ENCODE peak calls at places on chromosomes 6 and 20, in six cellular contexts. One of them, this sample, is unnamed.

GRCh38 chr6:137316626-137317025 is 97.4 kb upstream of the IFNGR1 start:
- DNase-seq in neural progenitor cell: no peak
- DNase-seq in activated CD4-positive, alpha-beta T cell treated with anti-CD3 and anti-CD28 coated beads, Interleukin-2, amount 50 U/mL, for 1 hour: no peak
- DNase-seq in effector memory CD8-positive, alpha-beta T cell: no peak
- DNase-seq in AML-193: peak
- DNase-seq in NCI-H510A: no peak
- DNase-seq in this sample: no peak

GRCh38 chr6:95176322-95176721 is 401.0 kb upstream of the MANEA start:
- DNase-seq in neural progenitor cell: no peak
- DNase-seq in activated CD4-positive, alpha-beta T cell treated with anti-CD3 and anti-CD28 coated beads, Interleukin-2, amount 50 U/mL, for 1 hour: no peak
- DNase-seq in effector memory CD8-positive, alpha-beta T cell: no peak
- DNase-seq in AML-193: no peak
- DNase-seq in NCI-H510A: no peak
- DNase-seq in this sample: no peak

GRCh38 chr6:158941246-158941645 is 58.8 kb downstream of the RSPH3 start:
- DNase-seq in neural progenitor cell: no peak
- DNase-seq in activated CD4-positive, alpha-beta T cell treated with anti-CD3 and anti-CD28 coated beads, Interleukin-2, amount 50 U/mL, for 1 hour: no peak
- DNase-seq in effector memory CD8-positive, alpha-beta T cell: no peak
- DNase-seq in AML-193: no peak
- DNase-seq in NCI-H510A: no peak
- DNase-seq in this sample: no peak

GRCh38 chr6:165292657-165293056 is 16.7 kb downstream of the C6orf118 start:
- DNase-seq in neural progenitor cell: no peak
- DNase-seq in activated CD4-positive, alpha-beta T cell treated with anti-CD3 and anti-CD28 coated beads, Interleukin-2, amount 50 U/mL, for 1 hour: no peak
- DNase-seq in effector memory CD8-positive, alpha-beta T cell: no peak
- DNase-seq in AML-193: no peak
- DNase-seq in NCI-H510A: no peak
- DNase-seq in this sample: no peak

GRCh38 chr6:53178837-53179432 is 30.3 kb upstream of the GCM1 start:
- DNase-seq in neural progenitor cell: no peak
- DNase-seq in activated CD4-positive, alpha-beta T cell treated with anti-CD3 and anti-CD28 coated beads, Interleukin-2, amount 50 U/mL, for 1 hour: no peak
- DNase-seq in effector memory CD8-positive, alpha-beta T cell: no peak
- DNase-seq in AML-193: peak
- DNase-seq in NCI-H510A: no peak
- DNase-seq in this sample: no peak

GRCh38 chr6:136923116-136923953 is 1.2 kb downstream of the SLC35D3 start:
- DNase-seq in neural progenitor cell: peak
- DNase-seq in activated CD4-positive, alpha-beta T cell treated with anti-CD3 and anti-CD28 coated beads, Interleukin-2, amount 50 U/mL, for 1 hour: no peak
- DNase-seq in effector memory CD8-positive, alpha-beta T cell: no peak
- DNase-seq in AML-193: no peak
- DNase-seq in NCI-H510A: no peak
- DNase-seq in this sample: no peak

GRCh38 chr20:5395932-5396727 is 79.4 kb upstream of the PROKR2 start:
- DNase-seq in neural progenitor cell: no peak
- DNase-seq in activated CD4-positive, alpha-beta T cell treated with anti-CD3 and anti-CD28 coated beads, Interleukin-2, amount 50 U/mL, for 1 hour: no peak
- DNase-seq in effector memory CD8-positive, alpha-beta T cell: no peak
- DNase-seq in AML-193: no peak
- DNase-seq in NCI-H510A: no peak
- DNase-seq in this sample: no peak

GRCh38 chr6:4935486-4935885 is 68.4 kb downstream of the RPP40 start:
- DNase-seq in neural progenitor cell: no peak
- DNase-seq in activated CD4-positive, alpha-beta T cell treated with anti-CD3 and anti-CD28 coated beads, Interleukin-2, amount 50 U/mL, for 1 hour: no peak
- DNase-seq in effector memory CD8-positive, alpha-beta T cell: no peak
- DNase-seq in AML-193: no peak
- DNase-seq in NCI-H510A: no peak
- DNase-seq in this sample: no peak

GRCh38 chr20:22836877-22837276 is 198.2 kb upstream of the SSTR4 start:
- DNase-seq in neural progenitor cell: no peak
- DNase-seq in activated CD4-positive, alpha-beta T cell treated with anti-CD3 and anti-CD28 coated beads, Interleukin-2, amount 50 U/mL, for 1 hour: no peak
- DNase-seq in effector memory CD8-positive, alpha-beta T cell: no peak
- DNase-seq in AML-193: no peak
- DNase-seq in NCI-H510A: no peak
- DNase-seq in this sample: no peak

GRCh38 chr6:134480593-134480992 is 162.7 kb upstream of the SGK1 start:
- DNase-seq in neural progenitor cell: no peak
- DNase-seq in activated CD4-positive, alpha-beta T cell treated with anti-CD3 and anti-CD28 coated beads, Interleukin-2, amount 50 U/mL, for 1 hour: no peak
- DNase-seq in effector memory CD8-positive, alpha-beta T cell: no peak
- DNase-seq in AML-193: no peak
- DNase-seq in NCI-H510A: no peak
- DNase-seq in this sample: no peak

GRCh38 chr6:1079525-1079924 is 232.4 kb upstream of the FOXQ1 start:
- DNase-seq in neural progenitor cell: no peak
- DNase-seq in activated CD4-positive, alpha-beta T cell treated with anti-CD3 and anti-CD28 coated beads, Interleukin-2, amount 50 U/mL, for 1 hour: no peak
- DNase-seq in effector memory CD8-positive, alpha-beta T cell: no peak
- DNase-seq in AML-193: no peak
- DNase-seq in NCI-H510A: no peak
- DNase-seq in this sample: no peak

GRCh38 chr20:49892260-49893216 is 22.8 kb downstream of the SPATA2 start:
- DNase-seq in neural progenitor cell: no peak
- DNase-seq in activated CD4-positive, alpha-beta T cell treated with anti-CD3 and anti-CD28 coated beads, Interleukin-2, amount 50 U/mL, for 1 hour: no peak
- DNase-seq in effector memory CD8-positive, alpha-beta T cell: no peak
- DNase-seq in AML-193: no peak
- DNase-seq in NCI-H510A: no peak
- DNase-seq in this sample: no peak

GRCh38 chr6:162099685-162100084 is 627.9 kb downstream of the PRKN start:
- DNase-seq in neural progenitor cell: no peak
- DNase-seq in activated CD4-positive, alpha-beta T cell treated with anti-CD3 and anti-CD28 coated beads, Interleukin-2, amount 50 U/mL, for 1 hour: no peak
- DNase-seq in effector memory CD8-positive, alpha-beta T cell: no peak
- DNase-seq in AML-193: peak
- DNase-seq in NCI-H510A: no peak
- DNase-seq in this sample: no peak

GRCh38 chr6:143564484-143565017 is 53.0 kb upstream of the FUCA2 start:
- DNase-seq in neural progenitor cell: no peak
- DNase-seq in activated CD4-positive, alpha-beta T cell treated with anti-CD3 and anti-CD28 coated beads, Interleukin-2, amount 50 U/mL, for 1 hour: no peak
- DNase-seq in effector memory CD8-positive, alpha-beta T cell: no peak
- DNase-seq in AML-193: no peak
- DNase-seq in NCI-H510A: no peak
- DNase-seq in this sample: no peak

GRCh38 chr6:26342106-26342999 is 22.6 kb upstream of the BTN3A2 start:
- DNase-seq in neural progenitor cell: peak
- DNase-seq in activated CD4-positive, alpha-beta T cell treated with anti-CD3 and anti-CD28 coated beads, Interleukin-2, amount 50 U/mL, for 1 hour: no peak
- DNase-seq in effector memory CD8-positive, alpha-beta T cell: no peak
- DNase-seq in AML-193: no peak
- DNase-seq in NCI-H510A: no peak
- DNase-seq in this sample: no peak

GRCh38 chr20:22502731-22503191 is 81.6 kb downstream of the FOXA2 start:
- DNase-seq in neural progenitor cell: peak
- DNase-seq in activated CD4-positive, alpha-beta T cell treated with anti-CD3 and anti-CD28 coated beads, Interleukin-2, amount 50 U/mL, for 1 hour: no peak
- DNase-seq in effector memory CD8-positive, alpha-beta T cell: no peak
- DNase-seq in AML-193: no peak
- DNase-seq in NCI-H510A: no peak
- DNase-seq in this sample: no peak

GRCh38 chr20:41466836-41467619 is 100.4 kb upstream of the EMILIN3 start:
- DNase-seq in neural progenitor cell: no peak
- DNase-seq in activated CD4-positive, alpha-beta T cell treated with anti-CD3 and anti-CD28 coated beads, Interleukin-2, amount 50 U/mL, for 1 hour: no peak
- DNase-seq in effector memory CD8-positive, alpha-beta T cell: no peak
- DNase-seq in AML-193: no peak
- DNase-seq in NCI-H510A: no peak
- DNase-seq in this sample: no peak

GRCh38 chr20:23162887-23163286 is 76.8 kb upstream of the CD93 start:
- DNase-seq in neural progenitor cell: no peak
- DNase-seq in activated CD4-positive, alpha-beta T cell treated with anti-CD3 and anti-CD28 coated beads, Interleukin-2, amount 50 U/mL, for 1 hour: no peak
- DNase-seq in effector memory CD8-positive, alpha-beta T cell: no peak
- DNase-seq in AML-193: no peak
- DNase-seq in NCI-H510A: no peak
- DNase-seq in this sample: no peak

GRCh38 chr6:18585032-18585573 is 198.0 kb downstream of the RNF144B start:
- DNase-seq in neural progenitor cell: no peak
- DNase-seq in activated CD4-positive, alpha-beta T cell treated with anti-CD3 and anti-CD28 coated beads, Interleukin-2, amount 50 U/mL, for 1 hour: no peak
- DNase-seq in effector memory CD8-positive, alpha-beta T cell: no peak
- DNase-seq in AML-193: no peak
- DNase-seq in NCI-H510A: peak
- DNase-seq in this sample: no peak

GRCh38 chr6:28542440-28543293 is 17.0 kb downstream of the GPX5 start:
- DNase-seq in neural progenitor cell: peak
- DNase-seq in activated CD4-positive, alpha-beta T cell treated with anti-CD3 and anti-CD28 coated beads, Interleukin-2, amount 50 U/mL, for 1 hour: peak
- DNase-seq in effector memory CD8-positive, alpha-beta T cell: no peak
- DNase-seq in AML-193: no peak
- DNase-seq in NCI-H510A: no peak
- DNase-seq in this sample: peak

GRCh38 chr6:126764104-126764503 is 354.4 kb upstream of the RSPO3 start:
- DNase-seq in neural progenitor cell: no peak
- DNase-seq in activated CD4-positive, alpha-beta T cell treated with anti-CD3 and anti-CD28 coated beads, Interleukin-2, amount 50 U/mL, for 1 hour: no peak
- DNase-seq in effector memory CD8-positive, alpha-beta T cell: no peak
- DNase-seq in AML-193: no peak
- DNase-seq in NCI-H510A: no peak
- DNase-seq in this sample: no peak

GRCh38 chr6:146336200-146336599 is 207.4 kb upstream of the RAB32 start:
- DNase-seq in neural progenitor cell: no peak
- DNase-seq in activated CD4-positive, alpha-beta T cell treated with anti-CD3 and anti-CD28 coated beads, Interleukin-2, amount 50 U/mL, for 1 hour: no peak
- DNase-seq in effector memory CD8-positive, alpha-beta T cell: no peak
- DNase-seq in AML-193: no peak
- DNase-seq in NCI-H510A: no peak
- DNase-seq in this sample: no peak

GRCh38 chr20:10924628-10925266 is 250.9 kb upstream of the JAG1 start:
- DNase-seq in neural progenitor cell: no peak
- DNase-seq in activated CD4-positive, alpha-beta T cell treated with anti-CD3 and anti-CD28 coated beads, Interleukin-2, amount 50 U/mL, for 1 hour: no peak
- DNase-seq in effector memory CD8-positive, alpha-beta T cell: no peak
- DNase-seq in AML-193: no peak
- DNase-seq in NCI-H510A: peak
- DNase-seq in this sample: no peak

GRCh38 chr6:11378639-11379038 is 146.2 kb upstream of the NEDD9 start:
- DNase-seq in neural progenitor cell: no peak
- DNase-seq in activated CD4-positive, alpha-beta T cell treated with anti-CD3 and anti-CD28 coated beads, Interleukin-2, amount 50 U/mL, for 1 hour: no peak
- DNase-seq in effector memory CD8-positive, alpha-beta T cell: no peak
- DNase-seq in AML-193: no peak
- DNase-seq in NCI-H510A: no peak
- DNase-seq in this sample: no peak

GRCh38 chr6:51514396-51515051 is 572.9 kb downstream of the PKHD1 start:
- DNase-seq in neural progenitor cell: peak
- DNase-seq in activated CD4-positive, alpha-beta T cell treated with anti-CD3 and anti-CD28 coated beads, Interleukin-2, amount 50 U/mL, for 1 hour: no peak
- DNase-seq in effector memory CD8-positive, alpha-beta T cell: no peak
- DNase-seq in AML-193: no peak
- DNase-seq in NCI-H510A: no peak
- DNase-seq in this sample: no peak

GRCh38 chr6:22873531-22874136 is 304.3 kb downstream of the HDGFL1 start:
- DNase-seq in neural progenitor cell: no peak
- DNase-seq in activated CD4-positive, alpha-beta T cell treated with anti-CD3 and anti-CD28 coated beads, Interleukin-2, amount 50 U/mL, for 1 hour: no peak
- DNase-seq in effector memory CD8-positive, alpha-beta T cell: no peak
- DNase-seq in AML-193: no peak
- DNase-seq in NCI-H510A: no peak
- DNase-seq in this sample: no peak

This sample was measured in activated effector memory CD4-positive, alpha-beta T cell treated with Interleukin-2 at 50 U/mL for 16 hours.